ENCODE peak calls at places on chromosomes 13 and 19, in six cellular contexts. G is ascending aorta, L is AG10803, U is neural progenitor cell, D is transverse colon, O is choroid plexus epithelial cell. B is an unnamed sample.

GRCh38 chr19:1478934-1479707 is at the start of gene C19orf25:
- DNase-seq in G (peak; percentile 73), L (peak; percentile 92), U (peak; percentile 98), D (peak; percentile 97), O (peak; percentile 94), B (peak; percentile 99)

GRCh38 chr19:6423499-6424189 is 967 bp downstream of the KHSRP start:
- DNase-seq in G (no peak), L (peak; percentile 47), U (peak; percentile 75), D (peak; percentile 39), O (peak; percentile 66), B (peak; percentile 77)

GRCh38 chr19:45999653-46000121 is 4.4 kb downstream of the CCDC61 start:
- DNase-seq in G (no peak), L (no peak), U (peak; percentile 78), D (no peak), O (peak; percentile 14), B (no peak)

GRCh38 chr13:111877906-111878305 is 189.0 kb upstream of the SOX1 start:
- DNase-seq in G (no peak), L (no peak), U (no peak), D (no peak), O (no peak), B (peak; percentile 14)

GRCh38 chr13:110228936-110229904 is 77.7 kb downstream of the COL4A1 start:
- DNase-seq in G (no peak), L (peak; percentile 78), U (no peak), D (no peak), O (peak; percentile 71), B (no peak)

GRCh38 chr19:58252102-58252685 is 23.5 kb downstream of the ZNF544 start:
- DNase-seq in G (no peak), L (no peak), U (peak; percentile 13), D (no peak), O (no peak), B (no peak)

GRCh38 chr19:29943615-29944014 is 1.6 kb downstream of the URI1 start:
- DNase-seq in G (no peak), L (no peak), U (no peak), D (no peak), O (no peak), B (no peak)

GRCh38 chr13:56736966-56737365 is 403.8 kb upstream of the PRR20A start:
- DNase-seq in G (no peak), L (no peak), U (no peak), D (no peak), O (no peak), B (no peak)

GRCh38 chr13:67061750-67062149 is 168.4 kb downstream of the PCDH9 start:
- DNase-seq in G (no peak), L (no peak), U (no peak), D (no peak), O (peak; percentile 35), B (no peak)

GRCh38 chr19:51754106-51754505 is 2.4 kb upstream of the FPR1 start:
- DNase-seq in G (no peak), L (no peak), U (no peak), D (no peak), O (no peak), B (no peak)

GRCh38 chr13:21018220-21018619 is 43.2 kb downstream of the LATS2 start:
- DNase-seq in G (no peak), L (no peak), U (no peak), D (no peak), O (no peak), B (no peak)

GRCh38 chr19:11581740-11582139 is 4.3 kb upstream of the ACP5 start:
- DNase-seq in G (no peak), L (peak; percentile 13), U (no peak), D (peak; percentile 25), O (peak; percentile 68), B (no peak)

GRCh38 chr13:104327217-104327616 is 1261.0 kb upstream of the SLC10A2 start:
- DNase-seq in G (no peak), L (no peak), U (no peak), D (no peak), O (peak; percentile 15), B (no peak)

GRCh38 chr19:58279925-58280316 is 1.2 kb downstream of the ZNF8 start:
- DNase-seq in G (no peak), L (no peak), U (no peak), D (no peak), O (peak; percentile 28), B (no peak)

GRCh38 chr13:43751624-43752023 is 35.1 kb downstream of the ENOX1 start:
- DNase-seq in G (no peak), L (no peak), U (no peak), D (no peak), O (peak; percentile 18), B (no peak)

GRCh38 chr19:52270266-52270885 is 989 bp downstream of the ZNF766 start:
- DNase-seq in G (no peak), L (peak; percentile 22), U (peak; percentile 29), D (peak; percentile 12), O (no peak), B (no peak)

GRCh38 chr13:43574601-43575000 is 212.2 kb downstream of the ENOX1 start:
- DNase-seq in G (no peak), L (no peak), U (no peak), D (no peak), O (no peak), B (no peak)

GRCh38 chr19:50377051-50377441 is 789 bp downstream of the NR1H2 start:
- DNase-seq in G (no peak), L (no peak), U (no peak), D (peak; percentile 55), O (peak; percentile 23), B (no peak)

GRCh38 chr13:49330546-49330864 is 82.8 kb downstream of the CDADC1 start:
- DNase-seq in G (no peak), L (no peak), U (no peak), D (no peak), O (no peak), B (no peak)

GRCh38 chr13:86681223-86681622 is 882.0 kb upstream of the SLITRK6 start:
- DNase-seq in G (no peak), L (no peak), U (no peak), D (no peak), O (no peak), B (no peak)

GRCh38 chr13:81874253-81874652 is 1533.3 kb upstream of the SPRY2 start:
- DNase-seq in G (no peak), L (no peak), U (no peak), D (no peak), O (no peak), B (no peak)

GRCh38 chr13:81874681-81875661 is 1534.0 kb upstream of the SPRY2 start:
- DNase-seq in G (no peak), L (no peak), U (peak; percentile 1), D (no peak), O (no peak), B (no peak)

DNA sequence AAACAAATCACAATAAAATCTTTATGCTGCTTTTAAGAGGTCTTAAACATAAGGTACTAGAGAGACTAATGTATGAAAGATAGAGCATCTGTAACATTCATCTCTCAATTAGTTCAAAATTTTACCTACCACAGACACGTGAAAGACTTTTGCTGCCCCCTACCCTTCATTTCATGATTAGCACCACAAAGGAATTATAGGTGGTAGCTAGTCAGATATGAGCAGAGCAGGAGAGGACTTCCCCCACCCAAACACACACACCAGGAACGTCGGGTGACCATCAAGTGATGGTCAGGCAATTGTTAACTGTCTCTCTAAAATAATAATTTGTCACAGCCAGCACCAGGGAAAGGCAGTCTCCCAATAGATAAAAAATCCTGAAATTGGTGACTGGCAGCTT is 1531.7 kb upstream of the SPRY2 start:
- DNase-seq in G (no peak), L (no peak), U (peak; percentile 33), D (no peak), O (peak; percentile 36), B (no peak)
- TF ChIP-seq CTCF in G (no peak), L (no peak), U (peak; percentile 60), D (no peak), O (peak; percentile 44), B (no peak)

GRCh38 chr13:28138756-28139470 is 568 bp downstream of the PAN3 start:
- DNase-seq in G (peak; percentile 36), L (peak; percentile 90), U (peak; percentile 90), D (peak; percentile 87), O (peak; percentile 96), B (peak; percentile 94)

GRCh38 chr13:28138012-28138755 is at the start of gene PAN3:
- DNase-seq in G (peak; percentile 72), L (peak; percentile 89), U (peak; percentile 94), D (peak; percentile 94), O (peak; percentile 93), B (peak; percentile 99)

GRCh38 chr13:28137556-28137955 is 789 bp upstream of the PAN3 start:
- DNase-seq in G (no peak), L (no peak), U (peak; percentile 26), D (no peak), O (no peak), B (no peak)

GRCh38 chr13:28140433-28141125 is 2.2 kb downstream of the PAN3 start:
- DNase-seq in G (no peak), L (no peak), U (peak; percentile 70), D (no peak), O (no peak), B (no peak)

GRCh38 chr13:28136916-28137315 is 1.4 kb upstream of the PAN3 start:
- DNase-seq in G (no peak), L (no peak), U (no peak), D (no peak), O (no peak), B (no peak)
- H3K4me3 ChIP-seq in G (peak overlapping the region; percentile 95), L (peak overlapping the region; percentile 90), U (peak overlapping the region; percentile 90), D (peak overlapping the region; percentile 90), O (peak overlapping the region; percentile 78), B (peak overlapping the region; percentile 95)

DNA sequence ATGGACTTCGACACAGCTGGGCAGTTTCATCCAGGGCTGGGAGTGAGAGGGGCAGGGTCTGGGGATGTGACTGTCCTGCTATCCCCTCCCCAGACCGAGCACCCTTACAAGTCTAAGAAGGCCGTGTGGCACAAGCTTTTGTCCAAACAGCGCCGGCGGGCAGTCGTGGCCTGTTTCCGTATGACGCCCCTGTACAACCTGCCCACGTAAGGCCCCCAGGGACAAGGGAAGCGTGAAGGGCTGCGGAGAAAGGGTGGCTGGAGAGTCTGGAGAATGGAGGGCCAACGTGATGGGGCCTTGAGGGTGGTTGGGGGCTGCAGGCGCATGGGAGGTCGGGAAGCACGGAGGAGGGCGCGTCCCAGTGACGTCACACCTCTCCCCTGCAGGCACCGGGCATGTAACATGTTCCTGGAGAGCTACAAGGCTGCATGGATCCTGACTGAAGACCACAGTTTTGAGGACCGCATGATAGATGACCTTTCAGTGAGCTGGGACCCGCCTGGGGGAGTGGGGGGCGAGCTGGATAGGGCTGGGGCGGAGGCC is 89.5 kb downstream of the MAP4K1 start:
- DNase-seq in G (no peak), L (no peak), U (no peak), D (no peak), O (no peak), B (no peak)
- TF ChIP-seq CTCF in G (no peak), L (no peak), U (no peak), D (no peak), O (no peak), B (no peak)

DNA sequence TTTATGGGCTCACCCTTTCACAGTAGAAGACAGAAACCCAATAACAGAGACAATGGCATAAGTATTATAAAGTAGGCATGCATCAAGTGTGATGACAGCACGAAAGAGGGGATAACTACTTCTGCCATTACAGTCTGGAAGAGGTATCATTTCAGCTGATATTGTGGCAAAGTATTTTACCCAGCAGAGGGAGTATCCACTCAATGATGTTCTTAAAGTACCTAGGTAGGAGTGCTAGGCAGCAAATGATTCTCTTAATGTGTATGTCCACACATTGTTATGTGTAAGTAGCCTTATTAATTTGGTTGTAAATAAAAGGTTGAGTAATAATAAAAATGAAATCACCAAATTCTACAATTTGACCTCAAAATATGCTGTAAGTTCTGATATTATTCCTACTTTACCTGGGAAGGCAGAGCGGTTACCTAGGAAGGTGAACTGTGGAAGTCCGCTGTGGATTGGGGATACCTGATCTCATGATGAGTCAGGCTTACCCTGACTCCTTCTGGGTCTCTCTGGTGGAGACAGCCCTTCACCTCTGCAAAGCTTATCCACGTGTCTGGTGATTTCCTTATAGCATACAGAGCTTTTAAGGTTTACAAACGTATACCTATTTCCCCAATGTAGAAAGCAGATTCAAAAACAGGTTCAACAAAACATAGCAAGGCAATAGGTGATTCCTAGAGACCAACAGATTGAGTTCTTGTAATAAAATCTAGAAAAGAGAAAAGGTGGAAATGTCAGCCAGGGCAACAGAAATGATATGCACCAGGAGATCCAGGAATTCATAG is 4.0 kb upstream of the UBAC2 start:
- DNase-seq in G (no peak), L (no peak), U (no peak), D (no peak), O (peak; percentile 30), B (no peak)
- H3K4me3 ChIP-seq in G (no peak overlapping the region), L (no peak overlapping the region), U (no peak overlapping the region), D (no peak overlapping the region), O (no peak overlapping the region), B (no peak overlapping the region)

B was measured in left lung.